ENCODE peak calls at places on chromosomes 2 and 18, in nine cellular contexts. C is Peyer's patch, E is endothelial cell, P is gastrocnemius medialis, Q is endothelial cell of umbilical vein, I is H9, A is fibroblast of lung, S is heart left ventricle, Y is kidney. B is an unnamed sample.

GRCh38 chr18:59537581-59537980 is 159.6 kb downstream of the CCBE1 start:
- DNase-seq in E (no peak), Y (no peak), C (no peak), I (no peak), S (no peak), P (no peak), A (no peak), Q (no peak), B (no peak)

GRCh38 chr2:17416891-17417391 is 101.3 kb downstream of the RAD51AP2 start:
- DNase-seq in I (no peak), E (no peak), Y (peak), Q (no peak), C (no peak), S (no peak), A (peak), P (no peak), B (no peak)

GRCh38 chr2:69714024-69714423 is 27.9 kb upstream of the ANXA4 start:
- DNase-seq in I (no peak), Q (no peak), E (no peak), A (no peak), Y (no peak), P (no peak), S (no peak), C (no peak), B (no peak)

GRCh38 chr2:233857511-233858118 is 3.3 kb upstream of the HJURP start:
- DNase-seq in S (peak), Q (peak), Y (no peak), C (peak), E (peak), P (no peak), I (peak), A (no peak), B (no peak)

GRCh38 chr2:95158441-95158840 is 1.2 kb downstream of the ZNF514 start:
- DNase-seq in I (no peak), P (no peak), S (no peak), A (no peak), C (peak), E (no peak), Q (no peak), Y (peak), B (no peak)

GRCh38 chr2:151051584-151052220 is 210.0 kb downstream of the RBM43 start:
- DNase-seq in C (peak), A (peak), E (peak), Q (peak), P (no peak), Y (no peak), I (no peak), S (no peak), B (no peak)

GRCh38 chr18:11398625-11399024 is 210.8 kb upstream of the SLC35G4 start:
- DNase-seq in I (no peak), Y (no peak), P (no peak), S (no peak), C (no peak), Q (no peak), A (peak), E (no peak), B (no peak)

GRCh38 chr2:56107486-56107885 is 76.3 kb upstream of the CCDC85A start:
- DNase-seq in Q (no peak), Y (no peak), A (no peak), E (no peak), I (no peak), P (no peak), S (no peak), C (no peak), B (no peak)

GRCh38 chr2:124241-124880 is 78.1 kb upstream of the FAM110C start:
- DNase-seq in Y (no peak), Q (no peak), A (no peak), I (no peak), S (no peak), P (no peak), C (no peak), E (no peak), B (no peak)

GRCh38 chr2:62660087-62660486 is 45.4 kb upstream of the EHBP1 start:
- DNase-seq in Y (no peak), A (no peak), P (no peak), E (no peak), Q (no peak), I (no peak), S (no peak), C (no peak), B (no peak)

GRCh38 chr2:69623236-69623635 is 20.3 kb downstream of the AAK1 start:
- DNase-seq in S (no peak), A (no peak), Q (no peak), I (no peak), E (no peak), C (no peak), Y (no peak), P (no peak), B (no peak)

GRCh38 chr2:117958186-117958585 is 55.7 kb downstream of the CCDC93 start:
- DNase-seq in Q (peak), P (no peak), S (no peak), E (no peak), C (no peak), Y (no peak), I (no peak), A (peak), B (no peak)

GRCh38 chr2:189276277-189276676 is 96.7 kb upstream of the COL5A2 start:
- DNase-seq in C (no peak), A (peak), Y (no peak), E (no peak), Q (peak), P (no peak), S (no peak), I (no peak), B (no peak)

GRCh38 chr2:178279142-178279541 is 84.8 kb downstream of the OSBPL6 start:
- DNase-seq in I (no peak), S (no peak), C (no peak), E (no peak), Q (peak), A (peak), Y (no peak), P (no peak), B (no peak)

GRCh38 chr2:29012211-29012681 is 31.1 kb downstream of the TOGARAM2 start:
- DNase-seq in I (no peak), S (peak), A (peak), Y (no peak), Q (no peak), C (peak), P (peak), E (no peak), B (no peak)

GRCh38 chr18:74914052-74914591 is 294.8 kb downstream of the PTGR3 start:
- DNase-seq in C (no peak), P (no peak), E (no peak), Q (no peak), A (no peak), S (no peak), I (no peak), Y (no peak), B (no peak)

DNA sequence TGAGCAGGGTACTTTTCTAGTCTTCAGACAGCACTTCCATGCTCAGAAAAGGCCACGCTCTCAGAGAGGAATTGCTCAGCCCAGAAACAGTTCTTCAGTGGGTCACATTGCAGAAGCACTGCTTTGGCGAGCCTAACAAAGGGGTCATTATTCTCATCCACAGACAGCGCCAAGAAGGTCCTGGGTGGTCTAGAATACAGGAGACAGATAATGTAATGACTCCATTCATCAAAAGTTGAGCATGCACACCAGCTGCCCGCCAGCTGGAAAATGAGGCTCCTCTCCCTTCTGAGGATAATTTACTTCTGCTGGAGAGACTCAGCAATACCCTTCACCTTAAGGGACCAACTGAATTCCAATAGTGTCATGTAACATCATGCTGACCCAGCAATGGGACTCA is 79.9 kb downstream of the TRIB2 start:
- DNase-seq in P (no peak), I (no peak), Y (peak), C (no peak), A (peak), S (no peak), E (no peak), Q (no peak), B (no peak)
- TF ChIP-seq CTCF in P (no peak), I (no peak), Y (no peak), C (no peak), A (no peak), S (no peak), E (no peak), Q (no peak), B (no peak)

DNA sequence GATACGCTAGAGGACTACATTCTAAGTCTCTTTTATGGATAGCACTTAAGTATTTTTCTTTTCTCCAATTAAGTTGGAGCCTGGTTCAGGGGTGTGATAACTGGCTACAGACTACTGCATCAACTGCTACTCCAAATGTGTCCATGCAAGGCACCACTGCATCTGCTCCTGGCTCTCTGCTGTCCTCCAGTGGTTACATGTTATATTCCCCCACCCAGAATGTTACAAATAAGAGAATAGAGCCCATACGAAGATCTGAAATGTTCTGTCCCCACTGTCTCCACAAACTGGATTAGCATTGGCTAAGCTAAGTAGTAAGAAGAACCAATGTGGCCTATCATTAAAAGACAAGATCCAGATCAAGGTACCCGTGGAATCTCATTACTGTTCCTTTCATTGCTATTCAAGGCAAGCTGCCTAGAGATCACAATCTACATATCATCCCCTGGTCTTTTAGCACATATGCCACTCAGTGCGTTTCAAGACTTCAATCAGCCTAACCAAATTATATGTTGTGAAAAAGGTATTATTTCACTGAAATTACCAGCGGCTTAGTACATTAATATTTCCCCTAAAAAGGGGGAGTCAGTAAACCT is 308.3 kb upstream of the SLC8A1 start:
- DNase-seq in A (peak), S (no peak), Q (peak), C (no peak), I (peak), Y (no peak), E (peak), P (no peak), B (no peak)
- TF ChIP-seq CTCF in A (peak), S (peak), Q (peak), C (peak), I (peak), Y (peak), E (peak), P (no peak), B (no peak)

DNA sequence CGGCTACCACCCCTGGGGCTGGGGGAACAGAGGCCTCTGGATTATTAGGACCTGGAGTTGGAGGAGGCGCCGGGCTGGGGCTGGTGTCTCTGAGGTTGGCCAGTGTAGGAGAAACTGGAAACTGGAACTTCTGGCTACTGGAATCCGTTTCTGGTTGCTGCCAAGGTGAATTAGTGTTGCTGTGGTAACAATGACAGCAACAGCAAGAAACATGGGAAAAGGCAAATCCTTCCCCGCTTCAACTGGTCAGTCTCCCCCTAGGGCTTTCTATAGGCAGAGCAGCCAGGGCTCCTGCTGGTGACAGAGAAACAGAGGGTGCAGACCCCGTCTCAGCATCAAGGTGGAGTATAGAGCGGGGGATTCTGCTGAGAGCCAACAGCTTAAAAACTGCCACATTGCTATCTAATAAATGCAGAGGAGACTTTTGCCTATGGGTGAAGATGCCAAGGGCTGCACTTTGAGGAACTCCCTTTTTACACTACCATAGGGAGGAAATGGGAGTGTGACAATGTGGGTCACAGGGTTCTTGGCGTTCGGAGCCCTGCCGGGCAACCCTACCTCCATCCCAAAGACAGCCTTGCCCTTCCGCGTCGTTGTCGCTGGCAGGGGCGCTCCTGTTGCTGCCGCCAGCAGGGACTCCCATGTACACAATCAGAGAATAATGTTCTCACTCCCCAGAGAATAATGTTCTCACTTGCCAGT is 81.4 kb upstream of the CABLES1 start:
- DNase-seq in S (no peak), E (peak), C (no peak), Q (peak), A (peak), I (peak), P (no peak), Y (no peak), B (no peak)
- TF ChIP-seq CTCF in S (no peak), E (peak), C (no peak), Q (peak), A (peak), I (peak), P (no peak), Y (no peak), B (no peak)

DNA sequence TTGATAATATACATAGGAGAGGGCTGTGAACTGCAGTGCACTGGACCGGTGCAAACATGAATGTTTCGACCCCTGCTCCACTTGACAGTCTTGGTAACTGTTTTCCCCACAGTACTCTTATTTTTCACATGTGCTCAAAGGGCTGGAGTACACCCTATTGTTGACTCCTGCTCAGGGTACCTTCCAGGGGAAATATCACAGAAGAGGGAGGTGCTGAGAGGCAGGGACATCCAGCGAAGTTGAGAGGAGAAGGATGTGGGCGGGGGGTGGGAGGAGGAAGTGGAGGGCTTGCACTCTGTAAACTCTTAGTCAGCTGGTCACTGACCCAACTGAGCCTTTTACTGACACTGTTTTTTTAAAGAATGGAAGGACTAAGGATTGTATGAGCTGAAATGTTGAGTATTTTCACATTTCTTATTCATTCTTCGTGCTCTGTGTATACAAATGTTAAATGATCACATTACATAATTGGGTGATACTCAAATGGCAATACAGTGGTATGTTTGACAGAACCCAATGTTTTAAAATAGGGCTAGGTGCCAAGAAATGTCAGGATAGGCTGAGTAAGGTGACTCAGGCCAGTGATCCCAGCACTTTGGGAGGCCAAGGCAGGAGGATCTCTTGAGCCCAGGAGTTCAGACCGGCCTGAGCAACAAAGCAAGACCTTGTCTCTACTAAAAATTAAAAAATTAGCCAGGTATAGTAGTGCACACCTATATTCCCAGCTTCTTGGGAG is 10.0 kb downstream of the INPP4A start:
- DNase-seq in C (no peak), Q (peak), I (no peak), S (no peak), E (no peak), Y (no peak), A (peak), P (no peak), B (no peak)
- TF ChIP-seq CTCF in C (no peak), Q (no peak), I (no peak), S (no peak), E (no peak), Y (no peak), A (no peak), P (no peak), B (no peak)

DNA sequence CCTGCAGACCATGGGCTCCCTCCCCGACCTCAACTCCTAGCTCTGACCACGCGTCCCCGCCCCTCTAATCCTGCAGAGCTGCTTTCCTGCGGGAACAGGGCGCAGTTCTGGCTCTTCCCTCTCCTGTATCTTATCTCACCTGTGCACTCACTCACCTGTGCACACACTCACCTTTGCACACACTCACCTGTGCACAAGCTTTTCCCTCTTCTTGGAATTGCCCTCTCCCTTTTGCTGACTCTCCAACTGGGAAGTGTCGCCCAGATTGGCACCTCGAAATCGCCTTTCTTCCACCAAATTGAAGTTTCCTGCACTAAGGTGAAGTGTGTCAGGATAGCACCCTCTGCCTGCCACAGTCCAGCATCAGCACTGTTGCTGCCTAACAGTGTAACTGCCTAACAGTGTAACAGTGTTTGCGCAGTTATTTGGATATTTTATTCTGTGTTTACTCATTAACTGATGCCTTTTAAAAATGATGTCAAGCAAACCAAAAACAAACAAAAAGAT is 585 bp upstream of the CMPK2 start:
- DNase-seq in Q (peak), A (peak), I (peak), S (no peak), E (no peak), P (no peak), C (peak), Y (no peak), B (no peak)
- TF ChIP-seq CTCF in Q (no peak), A (peak), I (peak), S (peak), E (no peak), P (no peak), C (peak), Y (peak), B (no peak)

DNA sequence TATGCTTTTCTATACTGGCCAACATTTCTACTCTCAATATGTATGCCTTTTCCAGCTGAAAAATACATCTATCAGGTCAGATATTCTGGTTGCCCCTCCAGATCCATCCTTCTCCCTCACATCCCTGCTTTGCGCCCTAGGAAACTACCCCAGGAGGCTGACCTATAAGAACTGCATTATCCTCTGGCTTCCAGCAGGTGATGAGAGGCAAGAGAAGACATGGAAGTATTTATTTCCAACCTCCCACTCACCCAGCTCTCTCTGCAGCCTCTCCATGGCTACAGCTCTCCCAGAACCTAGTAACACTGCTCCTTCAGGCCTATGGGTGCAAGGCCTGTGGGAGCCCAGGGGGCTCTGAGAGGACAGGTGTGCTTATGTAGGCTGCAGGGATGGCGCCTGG is 42.9 kb downstream of the ARID5A start:
- DNase-seq in S (no peak), Y (no peak), A (no peak), C (no peak), P (no peak), I (no peak), Q (no peak), E (no peak), B (no peak)
- TF ChIP-seq CTCF in S (no peak), Y (no peak), A (no peak), C (no peak), P (no peak), I (peak), Q (no peak), E (no peak), B (no peak)

GRCh38 chr2:237279012-237279768 is 134.8 kb downstream of the COL6A3 start:
- DNase-seq in P (no peak), S (no peak), I (no peak), C (no peak), Q (no peak), Y (no peak), A (peak), E (no peak), B (no peak)

GRCh38 chr2:237280937-237281336 is 133.0 kb downstream of the COL6A3 start:
- DNase-seq in S (no peak), A (no peak), Y (no peak), C (no peak), E (no peak), Q (no peak), P (no peak), I (no peak), B (no peak)

GRCh38 chr2:237281900-237282306 is 132.1 kb downstream of the COL6A3 start:
- DNase-seq in A (peak), I (no peak), P (no peak), E (no peak), C (no peak), Y (no peak), Q (no peak), S (no peak), B (no peak)

GRCh38 chr2:237278593-237278992 is 135.4 kb downstream of the COL6A3 start:
- DNase-seq in C (no peak), Y (no peak), S (peak), A (peak), E (no peak), P (peak), I (no peak), Q (no peak), B (no peak)

DNA sequence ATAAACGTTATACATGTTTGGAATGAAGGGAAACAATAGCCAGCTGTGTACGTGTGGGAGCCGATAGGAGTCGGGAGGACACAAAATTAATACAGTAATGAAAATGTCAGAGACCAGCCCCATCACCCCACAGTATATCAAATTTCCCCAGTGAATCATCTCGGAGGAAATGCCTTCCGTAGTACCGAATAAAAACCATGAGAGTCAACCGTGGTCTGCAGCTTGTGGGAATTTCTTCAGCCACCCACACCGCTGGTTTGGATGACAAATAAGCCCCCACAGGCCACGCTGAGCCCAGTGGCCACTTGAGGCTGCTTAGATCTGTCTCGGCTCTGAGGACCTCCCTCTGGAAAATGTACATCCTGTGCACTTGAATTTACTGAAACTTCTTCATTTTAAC is 133.7 kb downstream of the COL6A3 start:
- DNase-seq in S (no peak), I (no peak), A (peak), Q (no peak), E (no peak), P (no peak), C (no peak), Y (no peak), B (no peak)
- TF ChIP-seq CTCF in S (no peak), I (no peak), A (no peak), Q (no peak), E (no peak), P (no peak), C (no peak), Y (no peak), B (no peak)

DNA sequence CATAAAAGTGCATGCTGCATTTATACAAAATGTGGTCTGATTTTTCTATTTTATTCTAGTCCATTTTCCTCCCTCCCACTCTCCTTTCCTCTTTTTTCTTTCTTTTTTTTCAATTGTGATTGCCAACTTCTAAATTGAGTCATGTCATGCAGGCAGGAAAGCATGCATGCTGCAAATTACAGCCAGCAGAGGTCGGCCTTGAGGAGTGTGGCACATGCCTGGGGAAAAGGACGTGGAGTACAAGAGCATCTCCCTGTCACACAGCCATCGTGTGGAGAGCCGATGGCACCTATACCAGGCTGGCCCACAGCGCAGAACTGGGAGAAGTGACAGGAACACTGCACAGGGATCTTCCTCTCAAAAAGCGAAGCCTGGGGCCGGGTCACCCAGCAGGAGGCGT is 17.8 kb downstream of the LCT start:
- DNase-seq in C (no peak), E (no peak), Y (no peak), P (no peak), I (peak), S (no peak), A (peak), Q (peak), B (no peak)
- TF ChIP-seq CTCF in C (peak), E (no peak), Y (no peak), P (no peak), I (peak), S (peak), A (peak), Q (peak), B (no peak)